ENCODE peak calls at places on chromosomes 6 and 20, in four cellular contexts. O is tibial nerve, L is mammary epithelial cell, C is HCT116. V is an unnamed sample.
A peak's percentile ranks its signal among the peaks of the same experiment; 100 is the strongest.

GRCh38 chr20:44401770-44402390 is 46.4 kb downstream of the HNF4A start:
- DNase-seq in O (no peak), L (no peak), C (no peak), V (no peak)

GRCh38 chr20:11090751-11091150 is 417.0 kb upstream of the JAG1 start:
- DNase-seq in O (no peak), L (no peak), C (no peak), V (no peak)

GRCh38 chr20:16434087-16434664 is 139.1 kb downstream of the KIF16B start:
- DNase-seq in O (peak; percentile 35), L (peak; percentile 16), C (peak; percentile 45), V (no peak)

GRCh38 chr20:48688579-48688978 is 139.2 kb downstream of the PREX1 start:
- DNase-seq in O (no peak), L (no peak), C (no peak), V (no peak)

GRCh38 chr6:111850288-111850937 is 22.8 kb downstream of the FYN start:
- DNase-seq in O (no peak), L (no peak), C (no peak), V (no peak)

GRCh38 chr20:44021186-44021585 is 106.5 kb downstream of the TOX2 start:
- DNase-seq in O (no peak), L (no peak), C (no peak), V (no peak)

GRCh38 chr20:56941101-56941686 is 312.1 kb downstream of the TFAP2C start:
- DNase-seq in O (no peak), L (no peak), C (no peak), V (no peak)

GRCh38 chr20:9460518-9460917 is 53.9 kb upstream of the LAMP5 start:
- DNase-seq in O (no peak), L (peak; percentile 16), C (no peak), V (no peak)

GRCh38 chr20:60258255-60258863 is 300.1 kb downstream of the CDH26 start:
- DNase-seq in O (no peak), L (no peak), C (no peak), V (no peak)

GRCh38 chr20:19460386-19460785 is 247.9 kb downstream of the SLC24A3 start:
- DNase-seq in O (no peak), L (no peak), C (no peak), V (no peak)

GRCh38 chr6:142324111-142324510 is 22.3 kb downstream of the ADGRG6 start:
- DNase-seq in O (no peak), L (no peak), C (no peak), V (no peak)

GRCh38 chr6:120826253-120826652 is 508.0 kb downstream of the TBC1D32 start:
- DNase-seq in O (no peak), L (peak; percentile 9), C (peak; percentile 53), V (no peak)

GRCh38 chr6:149761438-149761837 is 11.9 kb downstream of the PCMT1 start:
- DNase-seq in O (no peak), L (no peak), C (no peak), V (no peak)

GRCh38 chr6:12066297-12066696 is 54.2 kb downstream of the HIVEP1 start:
- DNase-seq in O (no peak), L (no peak), C (no peak), V (no peak)

GRCh38 chr6:3247255-3248146 is 11.2 kb upstream of the PSMG4 start:
- DNase-seq in O (peak; percentile 40), L (peak; percentile 43), C (no peak), V (no peak)

GRCh38 chr6:27545271-27546046 is 72.6 kb upstream of the ZNF184 start:
- DNase-seq in O (no peak), L (peak; percentile 93), C (peak; percentile 74), V (peak; percentile 63)

GRCh38 chr6:160088069-160088773 is 33.4 kb upstream of the SLC22A1 start:
- DNase-seq in O (peak; percentile 57), L (peak; percentile 43), C (peak; percentile 4), V (no peak)

GRCh38 chr6:22512716-22513452 is 56.5 kb upstream of the HDGFL1 start:
- DNase-seq in O (no peak), L (no peak), C (no peak), V (no peak)

GRCh38 chr20:49986049-49986448 is 3.3 kb downstream of the SNAI1 start:
- DNase-seq in O (no peak), L (no peak), C (no peak), V (no peak)

GRCh38 chr20:17647391-17648305 is 34.4 kb downstream of the RRBP1 start:
- DNase-seq in O (no peak), L (no peak), C (no peak), V (no peak)

GRCh38 chr6:28772480-28773381 is 151.1 kb downstream of the TRIM27 start:
- DNase-seq in O (no peak), L (no peak), C (peak; percentile 58), V (no peak)

GRCh38 chr6:5084192-5084786 is 852 bp upstream of the PPP1R3G start:
- DNase-seq in O (no peak), L (no peak), C (no peak), V (no peak)

GRCh38 chr6:148440021-148440420 is 97.4 kb downstream of the SASH1 start:
- DNase-seq in O (no peak), L (no peak), C (no peak), V (no peak)

DNA sequence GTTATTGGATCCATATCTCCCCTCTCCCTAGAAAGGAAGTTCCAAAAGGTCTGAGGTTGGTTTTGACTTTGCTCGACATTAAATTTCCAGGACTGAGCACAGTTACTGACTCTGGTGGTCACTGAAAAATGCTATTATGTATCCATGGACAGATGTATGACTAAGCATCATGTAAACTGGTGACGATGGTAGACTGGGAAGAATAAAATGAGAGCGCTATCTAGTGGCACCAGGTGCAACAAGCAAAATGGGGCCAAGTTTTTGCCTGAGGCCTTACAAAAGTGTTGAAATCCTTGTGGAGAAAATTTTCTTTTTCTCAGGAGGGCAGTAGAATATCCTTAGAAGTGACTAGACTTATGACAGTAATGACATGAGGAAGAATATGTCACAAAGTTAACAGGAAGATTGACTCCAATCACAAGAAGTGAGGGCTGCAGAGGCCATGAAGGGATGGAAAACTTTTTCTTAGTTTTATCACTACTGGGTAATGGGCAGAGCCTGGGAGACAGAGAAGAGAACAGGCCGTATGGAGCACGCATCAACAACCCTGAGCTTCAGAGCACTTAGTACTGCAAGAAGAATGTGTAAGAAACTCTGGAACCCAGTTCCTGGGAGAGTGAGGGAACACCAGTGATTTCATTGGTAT is 88.9 kb upstream of the ELOVL5 start:
- DNase-seq in O (no peak), L (peak; percentile 75), C (peak; percentile 67), V (peak; percentile 39)
- H3K27ac ChIP-seq in O (no peak overlapping the region), L (no peak overlapping the region), C (no peak overlapping the region), V (no peak overlapping the region)

GRCh38 chr6:46507426-46507825 is 16.2 kb upstream of the RCAN2 start:
- DNase-seq in O (no peak), L (no peak), C (no peak), V (no peak)
- H3K27ac ChIP-seq in O (no peak overlapping the region), L (no peak overlapping the region), C (no peak overlapping the region), V (no peak overlapping the region)

DNA sequence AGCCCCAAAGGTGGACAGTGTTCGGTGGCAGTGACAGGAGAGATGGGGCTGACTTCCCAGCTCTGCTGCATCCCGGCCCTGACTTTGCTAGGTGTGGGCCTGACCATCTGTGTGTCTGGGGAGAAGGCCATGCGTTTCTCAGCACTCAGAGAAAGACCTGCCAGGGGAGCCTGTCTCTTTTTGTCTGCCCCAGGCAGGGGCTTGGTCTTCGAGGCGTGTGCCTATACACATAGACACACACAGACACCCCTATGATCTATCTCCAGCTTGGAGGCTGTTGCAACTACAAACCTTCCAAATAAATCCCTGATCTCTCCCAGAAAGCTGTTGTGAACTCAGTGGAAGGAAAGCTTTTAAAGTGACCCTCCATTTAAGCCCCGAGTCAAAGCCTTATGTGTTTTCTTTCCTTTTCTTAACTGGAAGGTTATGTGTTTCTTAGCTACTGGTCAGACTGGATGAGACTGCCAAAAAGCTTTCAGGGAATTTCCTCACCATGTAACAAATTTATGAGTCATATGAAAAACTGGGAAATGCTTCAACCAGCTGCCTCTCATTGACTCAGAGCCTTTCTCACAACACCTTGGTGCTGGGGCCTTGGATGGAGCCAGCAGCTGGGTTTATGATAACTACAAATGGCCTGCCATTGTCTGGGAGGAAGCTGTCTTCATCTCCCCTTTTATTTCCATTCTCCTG is 102.6 kb downstream of the CDC5L start:
- DNase-seq in O (no peak), L (peak; percentile 95), C (peak; percentile 16), V (peak; percentile 80)
- H3K27ac ChIP-seq in O (no peak overlapping the region), L (peak overlapping the region; percentile 94), C (no peak overlapping the region), V (peak overlapping the region; percentile 94)

GRCh38 chr6:108120311-108120710 is 45.5 kb upstream of the NR2E1 start:
- DNase-seq in O (no peak), L (no peak), C (no peak), V (no peak)
- H3K27ac ChIP-seq in O (no peak overlapping the region), L (no peak overlapping the region), C (no peak overlapping the region), V (no peak overlapping the region)

DNA sequence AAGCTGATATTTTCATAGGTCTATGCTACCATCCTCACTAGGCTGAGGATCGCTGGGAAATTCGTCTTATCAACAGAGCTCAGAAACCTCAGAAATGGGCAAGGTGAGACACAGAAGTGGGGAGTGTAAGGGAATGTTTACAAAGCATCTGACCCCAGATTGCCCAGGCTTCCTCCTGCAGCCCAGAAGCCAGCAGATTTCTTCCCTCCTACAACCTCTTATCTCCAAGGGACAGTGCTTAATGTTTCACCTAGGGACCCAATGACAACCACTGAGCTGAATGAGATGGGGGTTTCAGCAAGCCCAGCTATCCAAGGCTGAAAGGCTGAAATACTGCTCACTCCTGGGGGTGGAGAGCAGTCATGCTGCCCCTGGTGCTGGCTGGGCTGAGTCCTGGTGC is 52.4 kb upstream of the TBC1D7 start:
- DNase-seq in O (no peak), L (no peak), C (no peak), V (no peak)
- H3K27ac ChIP-seq in O (no peak overlapping the region), L (no peak overlapping the region), C (no peak overlapping the region), V (no peak overlapping the region)

GRCh38 chr6:136823128-136823660 is 802 bp downstream of the PEX7 start:
- DNase-seq in O (no peak), L (no peak), C (no peak), V (no peak)

GRCh38 chr6:136820541-136820940 is 1.9 kb upstream of the PEX7 start:
- DNase-seq in O (no peak), L (no peak), C (no peak), V (no peak)

GRCh38 chr6:136822379-136823127 is at the start of gene PEX7:
- DNase-seq in O (peak; percentile 84), L (peak; percentile 91), C (peak; percentile 76), V (peak; percentile 61)

GRCh38 chr6:136826216-136826615 is 3.8 kb downstream of the PEX7 start:
- DNase-seq in O (no peak), L (no peak), C (no peak), V (no peak)

GRCh38 chr6:136822051-136822378 is 377 bp upstream of the PEX7 start:
- DNase-seq in O (no peak), L (no peak), C (no peak), V (no peak)
- H3K27ac ChIP-seq in O (peak overlapping the region; percentile 94), L (peak overlapping the region; percentile 85), C (peak overlapping the region; percentile 45), V (peak overlapping the region; percentile 72)

DNA sequence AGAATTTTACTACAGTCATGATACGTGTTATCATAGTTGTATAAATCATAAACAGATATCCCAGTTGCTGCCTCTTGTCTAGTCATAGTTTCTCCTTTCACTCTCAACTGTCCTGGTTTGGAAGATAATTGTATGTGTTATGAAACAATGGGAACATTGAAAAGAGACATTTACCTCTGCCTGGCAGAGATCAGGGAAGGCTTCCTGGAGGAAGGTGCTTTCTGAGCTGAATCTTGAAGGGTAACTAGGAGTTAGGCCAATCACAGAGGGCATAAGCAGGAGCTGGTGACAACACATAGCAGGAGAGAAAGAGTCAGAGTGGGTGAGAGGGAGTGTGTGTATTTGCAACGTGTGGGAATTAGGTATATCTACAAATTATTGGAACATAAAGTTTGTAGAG is 5.4 kb downstream of the ASXL1 start:
- DNase-seq in O (no peak), L (no peak), C (no peak), V (no peak)
- H3K27ac ChIP-seq in O (no peak overlapping the region), L (no peak overlapping the region), C (no peak overlapping the region), V (no peak overlapping the region)

V was measured in epithelial cell of prostate.